ENCODE peak calls at places on chromosomes 4 and X, in five cellular contexts. One of them, this sample, is unnamed. For H3K9me3, the result is how much of the 10 kb centered on the place peaks cover.

GRCh38 chrX:155070038-155070437 is 898 bp downstream of the CMC4 start:
- DNase-seq in K562: no peak
- DNase-seq in HepG2: no peak
- DNase-seq in SK-N-SH: no peak
- DNase-seq in GM12878: no peak
- DNase-seq in this sample: no peak

GRCh38 chrX:153719238-153719637 is 4.9 kb downstream of the BCAP31 start:
- DNase-seq in GM12878: no peak
- DNase-seq in HepG2: no peak
- DNase-seq in SK-N-SH: no peak
- DNase-seq in K562: no peak
- DNase-seq in this sample: no peak

GRCh38 chr4:158164849-158165248 is 8.0 kb downstream of the GASK1B start:
- DNase-seq in HepG2: no peak
- DNase-seq in GM12878: no peak
- DNase-seq in SK-N-SH: no peak
- DNase-seq in K562: no peak
- DNase-seq in this sample: no peak

GRCh38 chrX:2969021-2969420 is 37.3 kb upstream of the ARSH start:
- DNase-seq in SK-N-SH: no peak
- DNase-seq in GM12878: no peak
- DNase-seq in HepG2: no peak
- DNase-seq in K562: no peak
- DNase-seq in this sample: no peak

GRCh38 chrX:35380808-35381700 is 417.1 kb upstream of the MAGEB16 start:
- DNase-seq in K562: no peak
- DNase-seq in HepG2: peak
- DNase-seq in SK-N-SH: peak
- DNase-seq in GM12878: peak
- DNase-seq in this sample: peak

GRCh38 chr4:156581693-156582092 is 389.9 kb downstream of the PDGFC start:
- DNase-seq in K562: no peak
- DNase-seq in HepG2: no peak
- DNase-seq in SK-N-SH: no peak
- DNase-seq in GM12878: no peak
- DNase-seq in this sample: no peak

GRCh38 chr4:174222266-174222872 is 61.1 kb downstream of the FBXO8 start:
- DNase-seq in GM12878: no peak
- DNase-seq in K562: no peak
- DNase-seq in SK-N-SH: no peak
- DNase-seq in HepG2: peak
- DNase-seq in this sample: no peak

GRCh38 chr4:85489273-85489672 is 14.3 kb downstream of the ARHGAP24 start:
- DNase-seq in K562: no peak
- DNase-seq in GM12878: no peak
- DNase-seq in SK-N-SH: no peak
- DNase-seq in HepG2: no peak
- DNase-seq in this sample: no peak

GRCh38 chr4:48139688-48140087 is 5.6 kb upstream of the TXK start:
- DNase-seq in SK-N-SH: no peak
- DNase-seq in HepG2: no peak
- DNase-seq in K562: no peak
- DNase-seq in GM12878: no peak
- DNase-seq in this sample: no peak

GRCh38 chr4:14532436-14532835 is 469.8 kb upstream of the CPEB2 start:
- DNase-seq in HepG2: no peak
- DNase-seq in SK-N-SH: no peak
- DNase-seq in K562: no peak
- DNase-seq in GM12878: no peak
- DNase-seq in this sample: no peak

GRCh38 chrX:119189586-119189985 is 46.5 kb upstream of the PGRMC1 start:
- DNase-seq in SK-N-SH: no peak
- DNase-seq in HepG2: no peak
- DNase-seq in K562: no peak
- DNase-seq in GM12878: no peak
- DNase-seq in this sample: no peak

GRCh38 chr4:7904108-7904516 is 35.5 kb downstream of the AFAP1 start:
- DNase-seq in HepG2: no peak
- DNase-seq in K562: no peak
- DNase-seq in SK-N-SH: no peak
- DNase-seq in GM12878: no peak
- DNase-seq in this sample: no peak

GRCh38 chrX:75746891-75747639 is 38.0 kb downstream of the MAGEE2 start:
- DNase-seq in HepG2: peak
- DNase-seq in GM12878: no peak
- DNase-seq in K562: no peak
- DNase-seq in SK-N-SH: peak
- DNase-seq in this sample: peak

GRCh38 chr4:52861879-52862604 is at the start of gene RASL11B:
- DNase-seq in K562: peak
- DNase-seq in GM12878: peak
- DNase-seq in SK-N-SH: peak
- DNase-seq in HepG2: peak
- DNase-seq in this sample: peak

GRCh38 chrX:136950206-136950605 is 69.7 kb upstream of the RBMX start:
- DNase-seq in GM12878: no peak
- DNase-seq in HepG2: no peak
- DNase-seq in K562: no peak
- DNase-seq in SK-N-SH: no peak
- DNase-seq in this sample: no peak

GRCh38 chr4:145183023-145183422 is 2.6 kb upstream of the OTUD4 start:
- DNase-seq in GM12878: no peak
- DNase-seq in K562: peak
- DNase-seq in HepG2: no peak
- DNase-seq in SK-N-SH: no peak
- DNase-seq in this sample: no peak

GRCh38 chr4:113699772-113700171 is 61.8 kb downstream of the CAMK2D start:
- DNase-seq in K562: no peak
- DNase-seq in GM12878: no peak
- DNase-seq in SK-N-SH: no peak
- DNase-seq in HepG2: no peak
- DNase-seq in this sample: no peak

GRCh38 chr4:182600093-182600492 is 317.1 kb downstream of the DCTD start:
- DNase-seq in SK-N-SH: peak
- DNase-seq in HepG2: no peak
- DNase-seq in K562: no peak
- DNase-seq in GM12878: no peak
- DNase-seq in this sample: no peak

GRCh38 chr4:8185280-8185679 is 13.8 kb upstream of the SH3TC1 start:
- DNase-seq in GM12878: no peak
- DNase-seq in SK-N-SH: no peak
- DNase-seq in HepG2: no peak
- DNase-seq in K562: no peak
- DNase-seq in this sample: no peak

GRCh38 chr4:163542275-163542674 is 47.8 kb downstream of the TMA16 start:
- DNase-seq in SK-N-SH: no peak
- DNase-seq in HepG2: no peak
- DNase-seq in K562: no peak
- DNase-seq in GM12878: no peak
- DNase-seq in this sample: no peak

GRCh38 chr4:153122855-153123254 is 81.4 kb upstream of the TRIM2 start:
- DNase-seq in GM12878: no peak
- DNase-seq in K562: no peak
- DNase-seq in HepG2: no peak
- DNase-seq in SK-N-SH: peak
- DNase-seq in this sample: no peak

GRCh38 chr4:107937040-107937439 is 5.7 kb downstream of the CYP2U1 start:
- DNase-seq in HepG2: no peak
- DNase-seq in SK-N-SH: no peak
- DNase-seq in GM12878: no peak
- DNase-seq in K562: no peak
- DNase-seq in this sample: no peak

GRCh38 chrX:80423744-80424143 is 3.5 kb downstream of the TENT5D start:
- DNase-seq in SK-N-SH: no peak
- DNase-seq in GM12878: no peak
- DNase-seq in HepG2: no peak
- DNase-seq in K562: peak
- DNase-seq in this sample: no peak

GRCh38 chrX:138754861-138755260 is 43.3 kb upstream of the FGF13 start:
- DNase-seq in SK-N-SH: no peak
- DNase-seq in K562: no peak
- DNase-seq in HepG2: no peak
- DNase-seq in GM12878: no peak
- DNase-seq in this sample: no peak

GRCh38 chr4:122716825-122717448 is 15.6 kb upstream of the BBS12 start:
- DNase-seq in GM12878: no peak
- DNase-seq in K562: peak
- DNase-seq in SK-N-SH: peak
- DNase-seq in HepG2: peak
- DNase-seq in this sample: no peak

GRCh38 chrX:101078716-101079115 is at the start of gene TMEM35A:
- DNase-seq in SK-N-SH: peak
- DNase-seq in GM12878: no peak
- DNase-seq in K562: no peak
- DNase-seq in HepG2: no peak
- DNase-seq in this sample: peak

GRCh38 chrX:124502144-124502543 is 155.8 kb downstream of the SH2D1A start:
- DNase-seq in GM12878: no peak
- DNase-seq in SK-N-SH: no peak
- DNase-seq in K562: no peak
- DNase-seq in HepG2: no peak
- DNase-seq in this sample: no peak

GRCh38 chr4:175277816-175278215 is 359.7 kb downstream of the ADAM29 start:
- DNase-seq in GM12878: no peak
- DNase-seq in HepG2: no peak
- DNase-seq in SK-N-SH: no peak
- DNase-seq in K562: no peak
- DNase-seq in this sample: no peak

GRCh38 chr4:68907230-68907629 is 44.4 kb downstream of the UGT2A3 start:
- DNase-seq in GM12878: no peak
- DNase-seq in K562: no peak
- DNase-seq in SK-N-SH: no peak
- DNase-seq in HepG2: no peak
- DNase-seq in this sample: no peak

GRCh38 chr4:106039796-106040195 is 144.5 kb downstream of the NPNT start:
- DNase-seq in K562: no peak
- DNase-seq in GM12878: no peak
- DNase-seq in HepG2: no peak
- DNase-seq in SK-N-SH: no peak
- DNase-seq in this sample: no peak

GRCh38 chr4:69750346-69750745 is 10.1 kb downstream of the SULT1B1 start:
- DNase-seq in SK-N-SH: no peak
- DNase-seq in K562: no peak
- DNase-seq in HepG2: no peak
- DNase-seq in GM12878: no peak
- DNase-seq in this sample: no peak

GRCh38 chr4:83558693-83559092 is 22.8 kb downstream of the GPAT3 start:
- DNase-seq in K562: no peak
- DNase-seq in SK-N-SH: no peak
- DNase-seq in HepG2: no peak
- DNase-seq in GM12878: no peak
- DNase-seq in this sample: no peak

GRCh38 chr4:90543419-90544170 is 416.4 kb downstream of the CCSER1 start:
- DNase-seq in GM12878: no peak
- DNase-seq in SK-N-SH: peak
- DNase-seq in HepG2: no peak
- DNase-seq in K562: no peak
- DNase-seq in this sample: no peak

GRCh38 chrX:15598031-15598430 is 2.7 kb downstream of the ACE2 start:
- DNase-seq in HepG2: no peak
- DNase-seq in K562: no peak
- DNase-seq in SK-N-SH: no peak
- DNase-seq in GM12878: no peak
- DNase-seq in this sample: no peak

GRCh38 chr4:26468977-26469376 is 21.3 kb downstream of the CCKAR start:
- DNase-seq in HepG2: no peak
- DNase-seq in K562: no peak
- DNase-seq in GM12878: no peak
- DNase-seq in SK-N-SH: no peak
- DNase-seq in this sample: no peak
- H3K9me3 ChIP-seq in HepG2: under half
- H3K9me3 ChIP-seq in K562: under half
- H3K9me3 ChIP-seq in GM12878: under half
- H3K9me3 ChIP-seq in SK-N-SH: under half
- H3K9me3 ChIP-seq in this sample: under half

GRCh38 chrX:70908541-70908940 is at the start of gene TEX11:
- DNase-seq in K562: peak
- DNase-seq in HepG2: peak
- DNase-seq in GM12878: no peak
- DNase-seq in SK-N-SH: no peak
- DNase-seq in this sample: no peak
- TF ChIP-seq YY1 in K562: no peak
- TF ChIP-seq YY1 in HepG2: no peak
- TF ChIP-seq YY1 in GM12878: no peak
- TF ChIP-seq YY1 in SK-N-SH: no peak
- TF ChIP-seq YY1 in this sample: no peak

GRCh38 chr4:165403667-165404066 is 24.9 kb downstream of the CPE start:
- DNase-seq in SK-N-SH: peak
- DNase-seq in HepG2: no peak
- DNase-seq in GM12878: no peak
- DNase-seq in K562: no peak
- DNase-seq in this sample: no peak

GRCh38 chr4:165394275-165394674 is 15.5 kb downstream of the CPE start:
- DNase-seq in K562: no peak
- DNase-seq in GM12878: no peak
- DNase-seq in HepG2: no peak
- DNase-seq in SK-N-SH: no peak
- DNase-seq in this sample: no peak

GRCh38 chr4:165402375-165402774 is 23.6 kb downstream of the CPE start:
- DNase-seq in GM12878: no peak
- DNase-seq in K562: peak
- DNase-seq in SK-N-SH: no peak
- DNase-seq in HepG2: no peak
- DNase-seq in this sample: no peak

GRCh38 chr4:165393704-165394103 is 14.9 kb downstream of the CPE start:
- DNase-seq in SK-N-SH: no peak
- DNase-seq in K562: no peak
- DNase-seq in GM12878: no peak
- DNase-seq in HepG2: no peak
- DNase-seq in this sample: no peak

GRCh38 chr4:165398570-165398969 is 19.8 kb downstream of the CPE start:
- DNase-seq in K562: peak
- DNase-seq in HepG2: no peak
- DNase-seq in SK-N-SH: peak
- DNase-seq in GM12878: no peak
- DNase-seq in this sample: no peak
- H3K9ac ChIP-seq in K562: no peak
- H3K9ac ChIP-seq in HepG2: no peak
- H3K9ac ChIP-seq in SK-N-SH: no peak
- H3K9ac ChIP-seq in GM12878: no peak
- H3K9ac ChIP-seq in this sample: no peak

GRCh38 chr4:186943607-186943908 is 219.9 kb upstream of the FAT1 start:
- DNase-seq in HepG2: no peak
- DNase-seq in K562: no peak
- DNase-seq in GM12878: no peak
- DNase-seq in SK-N-SH: no peak
- DNase-seq in this sample: no peak

GRCh38 chr4:186946140-186946539 is 222.5 kb upstream of the FAT1 start:
- DNase-seq in GM12878: no peak
- DNase-seq in SK-N-SH: no peak
- DNase-seq in HepG2: no peak
- DNase-seq in K562: no peak
- DNase-seq in this sample: no peak

GRCh38 chr4:186948361-186949291 is 225.0 kb upstream of the FAT1 start:
- DNase-seq in GM12878: no peak
- DNase-seq in SK-N-SH: peak
- DNase-seq in K562: no peak
- DNase-seq in HepG2: no peak
- DNase-seq in this sample: no peak

GRCh38 chr4:186949847-186950246 is 226.2 kb upstream of the FAT1 start:
- DNase-seq in HepG2: no peak
- DNase-seq in GM12878: no peak
- DNase-seq in K562: no peak
- DNase-seq in SK-N-SH: no peak
- DNase-seq in this sample: no peak

GRCh38 chr4:186946682-186947294 is 223.1 kb upstream of the FAT1 start:
- DNase-seq in K562: peak
- DNase-seq in SK-N-SH: peak
- DNase-seq in HepG2: peak
- DNase-seq in GM12878: no peak
- DNase-seq in this sample: no peak
- H3K9me3 ChIP-seq in K562: under half
- H3K9me3 ChIP-seq in SK-N-SH: under half
- H3K9me3 ChIP-seq in HepG2: under half
- H3K9me3 ChIP-seq in GM12878: under half
- H3K9me3 ChIP-seq in this sample: under half

This sample was measured in NT2/D1.